ENCODE peak calls at places on chromosomes 1 and 21, in nine cellular contexts. One of them, this sample, is unnamed.
A peak's percentile ranks its signal among the peaks of the same experiment; 100 is the strongest.

GRCh38 chr1:213070399-213070798 is 19.4 kb downstream of the RPS6KC1 start:
- DNase-seq in activated CD4-positive, alpha-beta T cell treated with anti-CD3 and anti-CD28 coated beads, Interleukin-2, amount 50 U/mL, for 48 hours: no peak
- DNase-seq in EL: peak; percentile 81
- DNase-seq in tibial artery: no peak
- DNase-seq in nucleus accumbens: no peak
- DNase-seq in NT2/D1: no peak
- DNase-seq in ACHN: peak; percentile 65
- DNase-seq in DMS79 treated with DMSO at 0.1 percent for 48 hours: no peak
- DNase-seq in stimulated activated CD8-positive, alpha-beta memory T cell treated with anti-CD3 and anti-CD28 coated beads, Interleukin-15, amount 100 ng/mL, for 24 hours: no peak
- DNase-seq in this sample: no peak

GRCh38 chr1:211591980-211592493 is 13.1 kb upstream of the SLC30A1 start:
- DNase-seq in activated CD4-positive, alpha-beta T cell treated with anti-CD3 and anti-CD28 coated beads, Interleukin-2, amount 50 U/mL, for 48 hours: no peak
- DNase-seq in EL: peak; percentile 88
- DNase-seq in tibial artery: no peak
- DNase-seq in nucleus accumbens: no peak
- DNase-seq in NT2/D1: no peak
- DNase-seq in ACHN: peak; percentile 79
- DNase-seq in DMS79 treated with DMSO at 0.1 percent for 48 hours: no peak
- DNase-seq in stimulated activated CD8-positive, alpha-beta memory T cell treated with anti-CD3 and anti-CD28 coated beads, Interleukin-15, amount 100 ng/mL, for 24 hours: no peak
- DNase-seq in this sample: no peak

GRCh38 chr21:26982767-26983166 is 15.9 kb upstream of the ADAMTS5 start:
- DNase-seq in activated CD4-positive, alpha-beta T cell treated with anti-CD3 and anti-CD28 coated beads, Interleukin-2, amount 50 U/mL, for 48 hours: no peak
- DNase-seq in EL: peak; percentile 73
- DNase-seq in tibial artery: no peak
- DNase-seq in nucleus accumbens: no peak
- DNase-seq in NT2/D1: no peak
- DNase-seq in ACHN: peak; percentile 19
- DNase-seq in DMS79 treated with DMSO at 0.1 percent for 48 hours: no peak
- DNase-seq in stimulated activated CD8-positive, alpha-beta memory T cell treated with anti-CD3 and anti-CD28 coated beads, Interleukin-15, amount 100 ng/mL, for 24 hours: no peak
- DNase-seq in this sample: no peak

GRCh38 chr1:45409243-45409642 is 69.0 kb upstream of the MUTYH start:
- DNase-seq in activated CD4-positive, alpha-beta T cell treated with anti-CD3 and anti-CD28 coated beads, Interleukin-2, amount 50 U/mL, for 48 hours: no peak
- DNase-seq in EL: no peak
- DNase-seq in tibial artery: no peak
- DNase-seq in nucleus accumbens: no peak
- DNase-seq in NT2/D1: no peak
- DNase-seq in ACHN: no peak
- DNase-seq in DMS79 treated with DMSO at 0.1 percent for 48 hours: no peak
- DNase-seq in stimulated activated CD8-positive, alpha-beta memory T cell treated with anti-CD3 and anti-CD28 coated beads, Interleukin-15, amount 100 ng/mL, for 24 hours: no peak
- DNase-seq in this sample: no peak

GRCh38 chr1:116279715-116280114 is 93.3 kb upstream of the ATP1A1 start:
- DNase-seq in activated CD4-positive, alpha-beta T cell treated with anti-CD3 and anti-CD28 coated beads, Interleukin-2, amount 50 U/mL, for 48 hours: no peak
- DNase-seq in EL: no peak
- DNase-seq in tibial artery: no peak
- DNase-seq in nucleus accumbens: no peak
- DNase-seq in NT2/D1: no peak
- DNase-seq in ACHN: no peak
- DNase-seq in DMS79 treated with DMSO at 0.1 percent for 48 hours: no peak
- DNase-seq in stimulated activated CD8-positive, alpha-beta memory T cell treated with anti-CD3 and anti-CD28 coated beads, Interleukin-15, amount 100 ng/mL, for 24 hours: no peak
- DNase-seq in this sample: no peak

GRCh38 chr1:9591669-9592509 is 3.2 kb downstream of the TMEM201 start:
- DNase-seq in activated CD4-positive, alpha-beta T cell treated with anti-CD3 and anti-CD28 coated beads, Interleukin-2, amount 50 U/mL, for 48 hours: no peak
- DNase-seq in EL: no peak
- DNase-seq in tibial artery: no peak
- DNase-seq in nucleus accumbens: no peak
- DNase-seq in NT2/D1: no peak
- DNase-seq in ACHN: no peak
- DNase-seq in DMS79 treated with DMSO at 0.1 percent for 48 hours: no peak
- DNase-seq in stimulated activated CD8-positive, alpha-beta memory T cell treated with anti-CD3 and anti-CD28 coated beads, Interleukin-15, amount 100 ng/mL, for 24 hours: no peak
- DNase-seq in this sample: no peak

GRCh38 chr1:172719694-172720138 is 60.8 kb downstream of the FASLG start:
- DNase-seq in activated CD4-positive, alpha-beta T cell treated with anti-CD3 and anti-CD28 coated beads, Interleukin-2, amount 50 U/mL, for 48 hours: no peak
- DNase-seq in EL: peak; percentile 56
- DNase-seq in tibial artery: no peak
- DNase-seq in nucleus accumbens: no peak
- DNase-seq in NT2/D1: peak; percentile 56
- DNase-seq in ACHN: peak; percentile 62
- DNase-seq in DMS79 treated with DMSO at 0.1 percent for 48 hours: no peak
- DNase-seq in stimulated activated CD8-positive, alpha-beta memory T cell treated with anti-CD3 and anti-CD28 coated beads, Interleukin-15, amount 100 ng/mL, for 24 hours: no peak
- DNase-seq in this sample: peak; percentile 12

GRCh38 chr1:9166289-9167235 is 37.7 kb upstream of the GPR157 start:
- DNase-seq in activated CD4-positive, alpha-beta T cell treated with anti-CD3 and anti-CD28 coated beads, Interleukin-2, amount 50 U/mL, for 48 hours: no peak
- DNase-seq in EL: peak; percentile 80
- DNase-seq in tibial artery: no peak
- DNase-seq in nucleus accumbens: no peak
- DNase-seq in NT2/D1: no peak
- DNase-seq in ACHN: no peak
- DNase-seq in DMS79 treated with DMSO at 0.1 percent for 48 hours: no peak
- DNase-seq in stimulated activated CD8-positive, alpha-beta memory T cell treated with anti-CD3 and anti-CD28 coated beads, Interleukin-15, amount 100 ng/mL, for 24 hours: no peak
- DNase-seq in this sample: no peak